ENCODE peak calls at places on chromosomes 11 and 22, in ten cellular contexts. H is stomach, T is PC-9, V is pancreas, P is adrenal gland, B is hepatocyte, G is heart left ventricle, N is lung, R is brain microvascular endothelial cell, U is esophagus squamous epithelium. J is an unnamed sample.

GRCh38 chr22:17120281-17120680 is 879 bp downstream of the TMEM121B start:
- DNase-seq in P (peak; percentile 60), T (no peak), U (no peak), V (peak; percentile 80), R (no peak), N (no peak), B (peak; percentile 85), H (peak; percentile 51), G (peak; percentile 54), J (peak; percentile 8)

GRCh38 chr11:3735827-3736226 is 61.5 kb downstream of the NUP98 start:
- DNase-seq in V (no peak), R (peak; percentile 14), H (no peak), T (no peak), B (no peak), U (no peak), G (no peak), P (no peak), N (no peak), J (no peak)

GRCh38 chr11:73982595-73982989 is at the start of gene UCP2:
- DNase-seq in G (peak; percentile 83), R (peak; percentile 68), N (peak; percentile 86), V (peak; percentile 84), H (peak; percentile 91), T (no peak), U (peak; percentile 67), B (peak; percentile 92), P (peak; percentile 83), J (peak; percentile 71)

GRCh38 chr11:43359432-43359818 is 705 bp downstream of the TTC17 start:
- DNase-seq in V (no peak), R (peak; percentile 17), G (peak; percentile 9), P (no peak), N (no peak), H (no peak), T (peak; percentile 46), U (no peak), B (peak; percentile 52), J (peak; percentile 39)

GRCh38 chr22:39622881-39623367 is 52.4 kb downstream of the CACNA1I start:
- DNase-seq in T (no peak), H (peak; percentile 69), B (peak; percentile 63), R (peak; percentile 25), N (peak; percentile 40), P (peak; percentile 45), U (no peak), V (peak; percentile 59), G (peak; percentile 33), J (no peak)

GRCh38 chr11:113161671-113162589 is 152.5 kb upstream of the TTC12 start:
- DNase-seq in R (no peak), G (no peak), P (peak; percentile 28), U (no peak), B (no peak), T (no peak), H (peak; percentile 40), V (no peak), N (no peak), J (no peak)

GRCh38 chr11:117887431-117888139 is 11.1 kb upstream of the FXYD6 start:
- DNase-seq in T (no peak), B (no peak), N (no peak), G (no peak), U (no peak), P (no peak), V (no peak), R (no peak), H (no peak), J (no peak)

GRCh38 chr11:8531312-8531711 is 62.7 kb downstream of the STK33 start:
- DNase-seq in U (no peak), R (no peak), T (no peak), V (no peak), P (no peak), G (peak; percentile 41), B (peak; percentile 5), H (no peak), N (no peak), J (no peak)

GRCh38 chr22:24026056-24026455 is 15.0 kb downstream of the CABIN1 start:
- DNase-seq in U (no peak), V (no peak), T (no peak), B (no peak), G (no peak), N (no peak), H (no peak), R (no peak), P (no peak), J (no peak)

GRCh38 chr11:8138526-8138925 is 30.3 kb downstream of the RIC3 start:
- DNase-seq in G (no peak), U (no peak), T (no peak), P (no peak), H (no peak), V (no peak), R (no peak), N (no peak), B (no peak), J (peak; percentile 6)

GRCh38 chr22:38720350-38720749 is 14.6 kb downstream of the GTPBP1 start:
- DNase-seq in B (no peak), T (no peak), U (no peak), V (no peak), R (no peak), P (no peak), G (no peak), H (no peak), N (no peak), J (no peak)

GRCh38 chr11:66637557-66638176 is 836 bp upstream of the RBM4 start:
- DNase-seq in P (no peak), N (no peak), R (no peak), U (no peak), G (no peak), T (no peak), V (no peak), H (no peak), B (no peak), J (no peak)

GRCh38 chr22:38240734-38241252 is 32.0 kb downstream of the TMEM184B start:
- DNase-seq in N (no peak), R (peak; percentile 85), H (peak; percentile 71), T (peak; percentile 95), P (peak; percentile 85), V (no peak), G (no peak), B (peak; percentile 82), U (no peak), J (peak; percentile 70)

GRCh38 chr11:68120212-68121066 is 749 bp downstream of the CHKA start:
- DNase-seq in N (no peak), H (no peak), G (peak; percentile 52), U (no peak), R (no peak), B (peak; percentile 82), V (peak; percentile 79), P (peak; percentile 82), T (no peak), J (peak; percentile 15)

GRCh38 chr22:17091851-17092250 is 7.1 kb downstream of the IL17RA start:
- DNase-seq in G (no peak), N (no peak), T (no peak), P (no peak), B (no peak), H (peak; percentile 2), V (no peak), R (no peak), U (no peak), J (no peak)

GRCh38 chr22:50600967-50601668 is 525 bp downstream of the MAPK8IP2 start:
- DNase-seq in V (no peak), G (no peak), H (no peak), U (no peak), T (no peak), B (no peak), N (no peak), P (no peak), R (no peak), J (no peak)

GRCh38 chr11:125428486-125429173 is 67.4 kb downstream of the FEZ1 start:
- DNase-seq in N (no peak), G (no peak), H (no peak), U (no peak), P (no peak), V (no peak), T (no peak), R (no peak), B (no peak), J (no peak)

GRCh38 chr11:71507102-71507501 is 20.0 kb upstream of the KRTAP5-7 start:
- DNase-seq in P (no peak), U (no peak), H (no peak), V (no peak), N (no peak), T (no peak), G (no peak), B (no peak), R (no peak), J (no peak)

GRCh38 chr22:17910561-17911311 is 113.6 kb downstream of the MICAL3 start:
- DNase-seq in U (no peak), G (peak; percentile 84), H (no peak), B (peak; percentile 81), T (no peak), P (peak; percentile 96), R (peak; percentile 83), N (no peak), V (peak; percentile 45), J (peak; percentile 49)

GRCh38 chr11:47591764-47592163 is 2.4 kb downstream of the C1QTNF4 start:
- DNase-seq in V (no peak), T (no peak), B (no peak), R (no peak), H (no peak), P (no peak), G (no peak), N (no peak), U (no peak), J (no peak)
- H3K27ac ChIP-seq in V (no peak overlapping the region), T (no peak overlapping the region), B (no peak overlapping the region), R (no peak overlapping the region), H (no peak overlapping the region), P (no peak overlapping the region), G (no peak overlapping the region), N (no peak overlapping the region), U (no peak overlapping the region), J (no peak overlapping the region)

GRCh38 chr11:124123587-124123986 is 8.3 kb downstream of the VWA5A start:
- DNase-seq in P (no peak), H (no peak), U (no peak), V (no peak), R (no peak), B (peak; percentile 11), T (no peak), G (no peak), N (no peak), J (no peak)
- TF ChIP-seq CTCF in P (no peak), H (no peak), U (no peak), V (no peak), R (peak; percentile 29), B (no peak), T (no peak), G (no peak), N (no peak), J (no peak)

DNA sequence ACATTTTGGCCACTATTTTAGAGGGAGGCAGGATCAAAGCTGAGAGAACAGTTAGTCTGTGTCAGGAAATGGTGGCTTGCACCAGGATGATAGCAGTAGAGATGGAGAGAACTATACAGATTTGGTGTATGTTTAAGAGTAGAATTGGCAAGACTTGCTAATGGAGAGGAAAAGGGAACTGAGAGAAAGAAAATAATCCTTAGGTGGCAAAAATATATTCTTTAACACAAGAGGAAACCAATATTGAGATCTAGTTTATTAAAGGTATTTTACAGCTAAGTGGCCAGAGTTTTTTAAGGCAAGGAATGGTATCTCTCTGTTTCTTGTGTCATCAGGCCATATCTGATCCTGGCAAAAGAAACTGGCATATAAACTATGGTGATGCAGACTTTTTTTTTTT is 278.8 kb downstream of the TMEM135 start:
- DNase-seq in V (no peak), R (no peak), U (no peak), T (peak; percentile 20), N (no peak), H (no peak), G (no peak), P (no peak), B (no peak), J (no peak)
- H3K27ac ChIP-seq in V (no peak overlapping the region), R (no peak overlapping the region), U (no peak overlapping the region), T (no peak overlapping the region), N (no peak overlapping the region), H (no peak overlapping the region), G (no peak overlapping the region), P (no peak overlapping the region), B (no peak overlapping the region), J (no peak overlapping the region)

GRCh38 chr11:104254347-104254746 is 90.4 kb upstream of the PDGFD start:
- DNase-seq in N (no peak), V (peak; percentile 28), P (peak; percentile 19), R (peak; percentile 43), U (no peak), H (peak; percentile 34), T (no peak), B (peak; percentile 40), G (peak; percentile 18), J (peak; percentile 19)
- TF ChIP-seq CTCF in N (no peak), V (no peak), P (no peak), R (peak; percentile 86), U (no peak), H (no peak), T (peak; percentile 73), B (peak; percentile 47), G (peak; percentile 38), J (peak; percentile 15)

J was measured in RWPE1.